ENCODE peak calls at places on chromosomes 1 and 21, in four cellular contexts. B is retinal pigment epithelial cell, Y is choroid plexus epithelial cell, H is DND-41. A is an unnamed sample.

GRCh38 chr1:194658090-194658439 is 1471.7 kb upstream of the B3GALT2 start:
- DNase-seq in B (peak; percentile 34), Y (peak; percentile 18), H (no peak), A (no peak)

GRCh38 chr1:103123321-103123720 is 15.0 kb upstream of the COL11A1 start:
- DNase-seq in B (no peak), Y (no peak), H (no peak), A (no peak)

GRCh38 chr1:156510709-156511108 is 10.1 kb upstream of the MEF2D start:
- DNase-seq in B (no peak), Y (peak; percentile 56), H (no peak), A (no peak)

GRCh38 chr1:31383967-31384366 is 11.1 kb upstream of the FABP3 start:
- DNase-seq in B (no peak), Y (no peak), H (no peak), A (no peak)

GRCh38 chr1:241163363-241163762 is 193.6 kb downstream of the RGS7 start:
- DNase-seq in B (no peak), Y (no peak), H (no peak), A (no peak)

GRCh38 chr1:175150596-175151319 is 41.8 kb downstream of the KIAA0040 start:
- DNase-seq in B (peak; percentile 2), Y (no peak), H (no peak), A (no peak)

GRCh38 chr1:71698186-71698585 is 584.2 kb downstream of the NEGR1 start:
- DNase-seq in B (no peak), Y (no peak), H (no peak), A (peak; percentile 76)

GRCh38 chr1:167661527-167662436 is 31.8 kb downstream of the RCSD1 start:
- DNase-seq in B (no peak), Y (peak; percentile 96), H (no peak), A (no peak)

GRCh38 chr21:41689289-41689583 is 77.6 kb downstream of the RIPK4 start:
- DNase-seq in B (no peak), Y (no peak), H (no peak), A (no peak)

GRCh38 chr1:224223819-224224714 is 41.0 kb downstream of the DEGS1 start:
- DNase-seq in B (no peak), Y (peak; percentile 91), H (no peak), A (no peak)

GRCh38 chr1:95003433-95003738 is 69.4 kb downstream of the ALG14 start:
- DNase-seq in B (no peak), Y (peak; percentile 53), H (no peak), A (no peak)

DNA sequence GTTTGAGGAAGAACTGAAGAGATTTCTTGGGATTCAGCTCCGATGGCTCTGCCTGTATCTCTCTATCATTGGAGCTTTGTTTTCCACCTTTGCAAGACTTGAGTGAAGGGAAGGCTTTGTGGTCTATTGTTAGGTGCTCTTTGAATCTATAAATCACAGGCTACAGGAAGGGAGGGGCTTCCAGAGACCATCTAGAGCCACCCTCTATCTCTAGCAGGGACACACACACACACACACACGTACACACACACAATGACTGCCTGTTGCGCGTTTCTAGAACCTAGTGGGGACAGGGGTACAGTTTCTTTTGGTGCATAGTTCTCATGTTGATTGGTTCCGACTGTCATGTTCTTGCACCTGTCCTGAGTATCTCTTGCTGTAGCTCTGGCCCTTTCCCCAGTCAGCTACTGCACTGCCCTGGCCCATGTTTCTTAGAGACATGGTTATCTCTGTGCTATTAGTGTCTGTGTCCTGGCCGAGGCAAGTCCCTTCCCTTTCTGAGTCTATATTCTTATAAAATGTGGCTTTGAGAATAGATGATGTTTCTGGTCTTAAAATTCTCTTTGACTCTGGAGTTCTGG is 60.7 kb downstream of the MAN1C1 start:
- DNase-seq in B (no peak), Y (no peak), H (peak; percentile 38), A (peak; percentile 33)
- H3K4me3 ChIP-seq in B (no peak overlapping the region), Y (no peak overlapping the region), H (no peak overlapping the region), A (no peak overlapping the region)

GRCh38 chr1:27496604-27497155 is 6.7 kb upstream of the WASF2 start:
- DNase-seq in B (no peak), Y (peak; percentile 52), H (no peak), A (no peak)
- H3K4me3 ChIP-seq in B (no peak overlapping the region), Y (peak overlapping the region; percentile 17), H (no peak overlapping the region), A (no peak overlapping the region)

DNA sequence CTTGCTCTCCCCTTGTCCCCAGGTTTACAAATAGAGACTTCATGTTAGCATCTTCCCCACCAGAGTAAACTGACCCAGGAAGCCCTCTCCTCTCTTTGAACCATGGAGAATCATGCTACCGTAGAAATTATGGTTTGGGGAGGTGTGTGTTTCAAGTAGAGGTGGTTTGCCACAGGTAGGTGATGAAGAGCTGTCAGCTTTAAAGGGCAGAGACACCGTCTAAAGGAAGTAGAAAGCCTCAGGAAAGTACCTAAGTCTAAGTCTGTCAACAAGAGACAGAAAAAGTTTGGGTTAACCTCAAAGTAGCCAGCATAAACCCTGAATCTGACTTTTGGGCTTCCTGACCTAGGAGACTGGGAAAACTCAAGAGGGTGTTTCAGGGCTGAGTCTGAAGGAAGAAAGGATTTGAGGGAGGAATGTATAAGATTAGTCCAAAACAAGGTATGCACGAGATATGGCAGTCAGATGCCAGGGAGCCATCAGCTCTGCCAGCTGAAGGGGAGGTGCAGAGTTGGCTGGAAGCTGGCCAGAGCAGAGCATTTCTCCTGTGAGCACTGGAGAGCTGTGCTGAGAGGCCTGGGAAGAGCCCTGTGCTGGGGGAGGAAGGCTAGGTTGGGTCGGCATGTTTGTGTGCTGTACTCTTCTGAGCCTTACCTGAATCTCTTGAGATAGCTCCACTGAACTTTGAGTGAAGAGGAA is 14.3 kb downstream of the ADAMTSL4 start:
- DNase-seq in B (peak; percentile 86), Y (peak; percentile 51), H (no peak), A (no peak)
- H3K4me3 ChIP-seq in B (no peak overlapping the region), Y (no peak overlapping the region), H (no peak overlapping the region), A (no peak overlapping the region)

DNA sequence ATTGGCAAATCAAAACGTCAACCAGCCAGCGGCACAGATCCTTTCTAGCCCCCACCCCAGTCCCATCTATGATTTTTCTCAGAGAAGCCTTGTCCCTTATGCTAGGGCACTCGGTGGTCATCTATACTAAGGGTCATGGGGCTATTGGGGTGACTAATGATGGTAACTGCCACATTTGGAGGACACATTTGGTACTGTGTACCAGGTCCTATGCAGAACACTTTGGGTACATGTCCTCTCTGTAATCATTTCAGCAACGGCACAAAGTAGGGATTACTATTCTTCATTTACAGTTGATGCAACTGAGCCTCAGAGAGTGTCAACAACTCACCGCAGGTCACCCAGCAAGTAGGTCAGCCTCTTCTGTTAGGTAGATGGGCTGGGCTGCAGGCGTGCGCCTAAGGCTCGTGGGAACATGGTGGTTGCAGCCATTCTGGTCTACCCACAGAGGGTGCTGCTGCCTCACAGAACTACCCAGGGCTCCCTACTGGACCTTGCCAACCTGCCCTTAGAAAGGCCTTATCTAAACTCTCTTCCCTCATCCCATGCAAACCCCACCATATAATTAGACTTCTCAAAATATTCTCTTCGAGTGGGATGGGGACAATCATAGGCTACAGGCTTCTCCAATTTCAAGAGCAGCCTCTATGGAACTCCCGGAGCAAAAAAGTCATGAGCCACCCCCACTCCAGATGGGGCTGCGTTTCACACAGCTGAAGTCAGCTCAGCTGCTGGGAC is 5.7 kb upstream of the SDHB start:
- DNase-seq in B (peak; percentile 30), Y (peak; percentile 86), H (peak; percentile 25), A (peak; percentile 29)
- H3K4me3 ChIP-seq in B (no peak overlapping the region), Y (no peak overlapping the region), H (no peak overlapping the region), A (no peak overlapping the region)

DNA sequence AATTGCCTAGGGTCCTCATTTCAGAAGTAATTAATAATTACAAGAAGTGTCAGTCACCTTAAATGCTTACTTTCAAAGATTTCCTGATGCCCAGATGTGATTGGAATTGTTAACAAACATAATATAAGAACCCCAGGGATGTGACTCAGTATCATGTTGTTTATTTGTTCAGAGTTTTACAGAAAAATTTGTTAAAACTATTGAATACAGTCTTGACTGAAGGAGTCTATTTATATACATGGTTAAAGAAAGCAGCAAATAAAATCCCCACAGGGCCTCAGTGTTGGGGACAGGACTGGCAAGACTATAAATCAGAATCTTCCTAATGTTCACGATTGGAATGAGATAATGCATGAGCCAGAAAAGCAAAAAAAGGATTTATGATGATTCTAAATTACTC is 84.0 kb downstream of the CRB1 start:
- DNase-seq in B (no peak), Y (no peak), H (no peak), A (no peak)
- H3K4me3 ChIP-seq in B (no peak overlapping the region), Y (no peak overlapping the region), H (no peak overlapping the region), A (no peak overlapping the region)

GRCh38 chr1:39082140-39082799 is 56.1 kb downstream of the NDUFS5 start:
- DNase-seq in B (no peak), Y (no peak), H (no peak), A (no peak)
- H3K4me3 ChIP-seq in B (peak overlapping the region; percentile 27), Y (peak overlapping the region; percentile 57), H (no peak overlapping the region), A (no peak overlapping the region)

GRCh38 chr1:184569106-184569505 is 182.3 kb downstream of the C1orf21 start:
- DNase-seq in B (no peak), Y (no peak), H (no peak), A (no peak)

GRCh38 chr1:184568148-184568547 is 181.3 kb downstream of the C1orf21 start:
- DNase-seq in B (no peak), Y (no peak), H (no peak), A (no peak)

GRCh38 chr1:184567016-184567415 is 180.2 kb downstream of the C1orf21 start:
- DNase-seq in B (no peak), Y (no peak), H (no peak), A (no peak)

GRCh38 chr1:184563308-184563707 is 176.5 kb downstream of the C1orf21 start:
- DNase-seq in B (no peak), Y (peak; percentile 66), H (no peak), A (no peak)

DNA sequence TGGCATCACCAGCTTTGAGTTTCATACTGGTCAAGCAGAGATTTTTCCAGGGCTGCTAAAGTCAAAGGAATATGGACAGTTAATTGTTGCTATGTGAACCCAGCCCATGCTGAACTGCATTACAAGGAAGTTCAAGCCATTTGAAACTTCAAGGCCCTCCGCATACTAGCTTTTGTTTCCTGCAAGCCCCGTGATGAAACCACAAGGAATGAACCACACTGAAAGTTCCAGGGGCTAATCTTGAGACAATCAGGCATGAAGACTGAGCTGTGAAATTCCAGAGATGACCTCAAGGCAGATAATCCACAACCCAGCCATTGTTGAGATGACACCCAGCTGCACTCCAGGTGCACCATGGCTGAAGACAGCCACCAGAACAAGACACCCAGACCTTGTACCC is 180.8 kb downstream of the C1orf21 start:
- DNase-seq in B (peak; percentile 32), Y (peak; percentile 82), H (no peak), A (peak; percentile 21)
- H3K4me3 ChIP-seq in B (no peak overlapping the region), Y (no peak overlapping the region), H (no peak overlapping the region), A (no peak overlapping the region)

GRCh38 chr1:59026472-59026948 is 242.7 kb upstream of the JUN start:
- DNase-seq in B (no peak), Y (peak; percentile 37), H (no peak), A (no peak)
- H3K4me3 ChIP-seq in B (no peak overlapping the region), Y (no peak overlapping the region), H (no peak overlapping the region), A (no peak overlapping the region)